ENCODE peak calls at places on chromosomes 5 and 9, in eight cellular contexts. R is NCI-H1436; D is stimulated activated CD8-positive, alpha-beta memory T cell treated with anti-CD3 and anti-CD28 coated beads, Interleukin-15, amount 100 ng/mL, for 24 hours; P is mesenteric fat pad; J is body of pancreas; L is OCI-LY7; I is WTC11; N is fibroblast of the conjunctiva. Q is an unnamed sample.

GRCh38 chr5:542693-543311 is 18.6 kb upstream of the SLC9A3 start:
- DNase-seq in R (no peak), D (no peak), P (no peak), J (peak; percentile 3), L (no peak), I (peak; percentile 10), N (no peak), Q (no peak)

GRCh38 chr5:110790673-110791072 is 51.9 kb downstream of the SLC25A46 start:
- DNase-seq in R (no peak), D (no peak), P (no peak), J (no peak), L (no peak), I (no peak), N (peak; percentile 44), Q (no peak)

GRCh38 chr5:89901983-89902382 is 507.6 kb downstream of the CETN3 start:
- DNase-seq in R (no peak), D (no peak), P (no peak), J (no peak), L (no peak), I (no peak), N (peak; percentile 1), Q (no peak)

GRCh38 chr9:133775951-133776905 is 38.1 kb upstream of the SARDH start:
- DNase-seq in R (no peak), D (no peak), P (no peak), J (no peak), L (no peak), I (no peak), N (no peak), Q (no peak)

GRCh38 chr5:84273517-84273883 is 111.2 kb downstream of the EDIL3 start:
- DNase-seq in R (no peak), D (no peak), P (no peak), J (no peak), L (no peak), I (no peak), N (no peak), Q (no peak)

GRCh38 chr5:129904667-129905466 is 602 bp downstream of the CHSY3 start:
- DNase-seq in R (no peak), D (no peak), P (no peak), J (peak; percentile 28), L (no peak), I (peak; percentile 30), N (no peak), Q (no peak)

GRCh38 chr9:116002624-116003023 is 151.0 kb upstream of the PAPPA start:
- DNase-seq in R (no peak), D (no peak), P (no peak), J (no peak), L (no peak), I (no peak), N (peak; percentile 47), Q (no peak)

GRCh38 chr5:45578270-45578669 is 117.9 kb downstream of the HCN1 start:
- DNase-seq in R (no peak), D (no peak), P (no peak), J (no peak), L (no peak), I (no peak), N (no peak), Q (no peak)

GRCh38 chr9:35691757-35692301 is 2.1 kb upstream of the TPM2 start:
- DNase-seq in R (no peak), D (no peak), P (no peak), J (no peak), L (no peak), I (peak; percentile 33), N (no peak), Q (no peak)

GRCh38 chr9:89543621-89544279 is 45.8 kb upstream of the SEMA4D start:
- DNase-seq in R (no peak), D (no peak), P (peak; percentile 79), J (no peak), L (no peak), I (no peak), N (no peak), Q (no peak)

GRCh38 chr9:104075801-104076753 is 18.0 kb upstream of the SMC2 start:
- DNase-seq in R (no peak), D (no peak), P (no peak), J (no peak), L (no peak), I (no peak), N (peak; percentile 94), Q (no peak)

GRCh38 chr5:139472410-139473030 is 1.7 kb downstream of the SMIM33 start:
- DNase-seq in R (no peak), D (no peak), P (no peak), J (no peak), L (no peak), I (no peak), N (no peak), Q (no peak)

GRCh38 chr9:105690742-105691141 is 3.6 kb upstream of the TMEM38B start:
- DNase-seq in R (no peak), D (no peak), P (no peak), J (no peak), L (no peak), I (no peak), N (no peak), Q (no peak)

GRCh38 chr5:36644727-36645126 is 38.3 kb downstream of the SLC1A3 start:
- DNase-seq in R (no peak), D (no peak), P (no peak), J (no peak), L (no peak), I (no peak), N (no peak), Q (no peak)

Q was measured in memory B cell.